ENCODE peak calls at places on chromosomes 3 and 15, in nine cellular contexts. P, B, U, Y, R, O, I, D and A are unnamed samples.

GRCh38 chr15:84747423-84748273 is 744 bp upstream of the ZNF592 start:
- DNase-seq in P (peak; percentile 39), B (peak; percentile 78), U (peak; percentile 59), Y (peak; percentile 70), R (peak; percentile 84), O (peak; percentile 75), I (peak; percentile 80), D (peak; percentile 75), A (peak; percentile 30)

GRCh38 chr15:67091073-67091965 is 25.9 kb downstream of the SMAD3 start:
- DNase-seq in P (no peak), B (no peak), U (peak; percentile 73), Y (no peak), R (no peak), O (peak; percentile 77), I (peak; percentile 59), D (peak; percentile 94), A (no peak)

GRCh38 chr3:78338405-78338804 is 1298.5 kb downstream of the ROBO2 start:
- DNase-seq in P (no peak), B (no peak), U (peak; percentile 18), Y (no peak), R (no peak), O (no peak), I (peak; percentile 44), D (no peak), A (no peak)

GRCh38 chr3:105686324-105686897 is 182.4 kb downstream of the CBLB start:
- DNase-seq in P (no peak), B (no peak), U (peak; percentile 31), Y (no peak), R (peak; percentile 5), O (no peak), I (peak; percentile 74), D (peak; percentile 61), A (peak; percentile 9)

GRCh38 chr15:29936353-29937049 is 114.2 kb upstream of the TJP1 start:
- DNase-seq in P (no peak), B (no peak), U (no peak), Y (no peak), R (no peak), O (no peak), I (no peak), D (peak; percentile 25), A (no peak)

GRCh38 chr3:184360834-184361531 is 422 bp downstream of the CLCN2 start:
- DNase-seq in P (no peak), B (no peak), U (no peak), Y (no peak), R (no peak), O (no peak), I (no peak), D (no peak), A (no peak)

GRCh38 chr15:100968043-100968966 is 49.1 kb downstream of the LRRK1 start:
- DNase-seq in P (no peak), B (no peak), U (no peak), Y (no peak), R (no peak), O (no peak), I (peak; percentile 59), D (peak; percentile 71), A (no peak)

GRCh38 chr3:156694536-156694935 is 20.1 kb downstream of the TIPARP start:
- DNase-seq in P (no peak), B (no peak), U (no peak), Y (no peak), R (no peak), O (no peak), I (no peak), D (no peak), A (no peak)

GRCh38 chr15:25333049-25333448 is 105.8 kb downstream of the UBE3A start:
- DNase-seq in P (no peak), B (no peak), U (no peak), Y (peak; percentile 51), R (no peak), O (no peak), I (no peak), D (no peak), A (no peak)

GRCh38 chr3:29283739-29284138 is 2.9 kb downstream of the RBMS3 start:
- DNase-seq in P (no peak), B (no peak), U (no peak), Y (no peak), R (no peak), O (no peak), I (peak; percentile 20), D (no peak), A (no peak)

GRCh38 chr3:72336821-72337479 is 511.3 kb downstream of the SHQ1 start:
- DNase-seq in P (no peak), B (no peak), U (no peak), Y (no peak), R (peak; percentile 52), O (no peak), I (peak; percentile 77), D (peak; percentile 89), A (no peak)

GRCh38 chr15:70347321-70347720 is 249.6 kb upstream of the TLE3 start:
- DNase-seq in P (no peak), B (no peak), U (no peak), Y (no peak), R (no peak), O (no peak), I (no peak), D (no peak), A (no peak)

GRCh38 chr3:36741285-36741684 is 23.1 kb downstream of the DCLK3 start:
- DNase-seq in P (no peak), B (no peak), U (no peak), Y (no peak), R (peak; percentile 48), O (no peak), I (no peak), D (peak; percentile 13), A (no peak)

GRCh38 chr15:80274554-80274953 is 22.5 kb upstream of the CTXND1 start:
- DNase-seq in P (no peak), B (no peak), U (no peak), Y (no peak), R (no peak), O (no peak), I (no peak), D (no peak), A (no peak)

GRCh38 chr3:38153986-38154608 is 11.2 kb upstream of the OXSR1 start:
- DNase-seq in P (no peak), B (no peak), U (no peak), Y (no peak), R (no peak), O (no peak), I (peak; percentile 79), D (peak; percentile 91), A (no peak)

GRCh38 chr3:169259134-169259533 is 404.4 kb downstream of the MECOM start:
- DNase-seq in P (no peak), B (no peak), U (no peak), Y (no peak), R (no peak), O (no peak), I (no peak), D (no peak), A (no peak)

GRCh38 chr3:141845407-141846049 is 30.9 kb upstream of the ATP1B3 start:
- DNase-seq in P (no peak), B (no peak), U (no peak), Y (no peak), R (peak; percentile 50), O (peak; percentile 32), I (no peak), D (no peak), A (peak; percentile 33)

GRCh38 chr15:86877171-86877631 is 797.5 kb downstream of the AGBL1 start:
- DNase-seq in P (no peak), B (no peak), U (no peak), Y (no peak), R (no peak), O (no peak), I (no peak), D (no peak), A (no peak)

GRCh38 chr3:12175844-12176453 is 17.2 kb upstream of the TIMP4 start:
- DNase-seq in P (no peak), B (no peak), U (peak; percentile 67), Y (peak; percentile 80), R (peak; percentile 79), O (no peak), I (peak; percentile 77), D (peak; percentile 80), A (no peak)

GRCh38 chr3:127002195-127003174 is 19.6 kb downstream of the PLXNA1 start:
- DNase-seq in P (no peak), B (peak; percentile 36), U (peak; percentile 43), Y (no peak), R (peak; percentile 94), O (no peak), I (peak; percentile 97), D (peak; percentile 96), A (no peak)

GRCh38 chr3:149706905-149707304 is 45.4 kb downstream of the COMMD2 start:
- DNase-seq in P (no peak), B (no peak), U (no peak), Y (no peak), R (no peak), O (no peak), I (peak; percentile 13), D (peak; percentile 54), A (no peak)

GRCh38 chr3:73024836-73025235 is 28.2 kb downstream of the PPP4R2 start:
- DNase-seq in P (no peak), B (no peak), U (no peak), Y (no peak), R (no peak), O (no peak), I (no peak), D (no peak), A (no peak)

GRCh38 chr3:167882057-167882667 is 146.6 kb downstream of the SERPINI1 start:
- DNase-seq in P (no peak), B (no peak), U (peak; percentile 31), Y (peak; percentile 66), R (peak; percentile 51), O (no peak), I (peak; percentile 86), D (peak; percentile 72), A (peak; percentile 45)

GRCh38 chr3:11558002-11558401 is 85.7 kb downstream of the VGLL4 start:
- DNase-seq in P (no peak), B (no peak), U (no peak), Y (no peak), R (no peak), O (no peak), I (peak; percentile 80), D (peak; percentile 63), A (peak; percentile 5)

GRCh38 chr3:113914646-113915045 is 33.2 kb upstream of the ZDHHC23 start:
- DNase-seq in P (no peak), B (no peak), U (no peak), Y (no peak), R (no peak), O (no peak), I (peak; percentile 58), D (peak; percentile 33), A (no peak)

GRCh38 chr3:177212278-177212610 is 15.0 kb upstream of the TBL1XR1 start:
- DNase-seq in P (no peak), B (no peak), U (no peak), Y (no peak), R (no peak), O (no peak), I (no peak), D (no peak), A (no peak)

GRCh38 chr15:67820992-67821783 is 4.1 kb upstream of the SKOR1 start:
- DNase-seq in P (no peak), B (no peak), U (peak; percentile 73), Y (no peak), R (peak; percentile 89), O (no peak), I (peak; percentile 77), D (peak; percentile 70), A (no peak)

GRCh38 chr3:36606871-36607765 is 157.2 kb downstream of the DCLK3 start:
- DNase-seq in P (no peak), B (no peak), U (no peak), Y (no peak), R (no peak), O (no peak), I (no peak), D (no peak), A (no peak)

GRCh38 chr3:40930131-40930538 is 269.2 kb upstream of the CTNNB1 start:
- DNase-seq in P (no peak), B (no peak), U (no peak), Y (no peak), R (no peak), O (no peak), I (no peak), D (peak; percentile 18), A (peak; percentile 23)

GRCh38 chr15:39530446-39531342 is 50.2 kb upstream of the THBS1 start:
- DNase-seq in P (no peak), B (no peak), U (no peak), Y (no peak), R (no peak), O (no peak), I (peak; percentile 93), D (no peak), A (no peak)

GRCh38 chr3:197376020-197376419 is 77.6 kb upstream of the DLG1 start:
- DNase-seq in P (no peak), B (no peak), U (no peak), Y (no peak), R (no peak), O (no peak), I (no peak), D (no peak), A (no peak)